ENCODE peak calls at places on chromosomes 13 and 19, in six cellular contexts. One of them, this sample, is unnamed.

GRCh38 chr13:26011996-26012688 is 39.7 kb downstream of the SHISA2 start:
- DNase-seq in aorta: no peak
- DNase-seq in upper lobe of right lung: peak; percentile 74
- DNase-seq in neuronal stem cell: no peak
- DNase-seq in fibroblast of lung: no peak
- DNase-seq in brain microvascular endothelial cell: no peak
- DNase-seq in this sample: peak; percentile 69

GRCh38 chr19:6393982-6394412 is 1.0 kb upstream of the GTF2F1 start:
- DNase-seq in aorta: no peak
- DNase-seq in upper lobe of right lung: no peak
- DNase-seq in neuronal stem cell: no peak
- DNase-seq in fibroblast of lung: no peak
- DNase-seq in brain microvascular endothelial cell: no peak
- DNase-seq in this sample: peak; percentile 83

GRCh38 chr13:20528451-20528850 is 2.8 kb upstream of the CRYL1 start:
- DNase-seq in aorta: no peak
- DNase-seq in upper lobe of right lung: no peak
- DNase-seq in neuronal stem cell: no peak
- DNase-seq in fibroblast of lung: no peak
- DNase-seq in brain microvascular endothelial cell: no peak
- DNase-seq in this sample: no peak

GRCh38 chr19:873084-874019 is 13.9 kb downstream of the CFD start:
- DNase-seq in aorta: no peak
- DNase-seq in upper lobe of right lung: peak; percentile 81
- DNase-seq in neuronal stem cell: no peak
- DNase-seq in fibroblast of lung: peak; percentile 64
- DNase-seq in brain microvascular endothelial cell: no peak
- DNase-seq in this sample: peak; percentile 55

GRCh38 chr19:10288662-10289166 is 1.0 kb upstream of the ICAM5 start:
- DNase-seq in aorta: no peak
- DNase-seq in upper lobe of right lung: peak; percentile 79
- DNase-seq in neuronal stem cell: no peak
- DNase-seq in fibroblast of lung: no peak
- DNase-seq in brain microvascular endothelial cell: no peak
- DNase-seq in this sample: no peak

GRCh38 chr19:35044317-35045117 is 3.0 kb downstream of the HPN start:
- DNase-seq in aorta: peak; percentile 89
- DNase-seq in upper lobe of right lung: no peak
- DNase-seq in neuronal stem cell: peak; percentile 68
- DNase-seq in fibroblast of lung: peak; percentile 58
- DNase-seq in brain microvascular endothelial cell: no peak
- DNase-seq in this sample: peak; percentile 45

GRCh38 chr19:17950310-17951150 is 16.4 kb upstream of the KCNN1 start:
- DNase-seq in aorta: no peak
- DNase-seq in upper lobe of right lung: no peak
- DNase-seq in neuronal stem cell: no peak
- DNase-seq in fibroblast of lung: no peak
- DNase-seq in brain microvascular endothelial cell: no peak
- DNase-seq in this sample: no peak

GRCh38 chr13:24493356-24493755 is 19.2 kb downstream of the PARP4 start:
- DNase-seq in aorta: no peak
- DNase-seq in upper lobe of right lung: no peak
- DNase-seq in neuronal stem cell: no peak
- DNase-seq in fibroblast of lung: no peak
- DNase-seq in brain microvascular endothelial cell: no peak
- DNase-seq in this sample: no peak

GRCh38 chr19:15246198-15246481 is 13.9 kb upstream of the EPHX3 start:
- DNase-seq in aorta: no peak
- DNase-seq in upper lobe of right lung: no peak
- DNase-seq in neuronal stem cell: no peak
- DNase-seq in fibroblast of lung: no peak
- DNase-seq in brain microvascular endothelial cell: no peak
- DNase-seq in this sample: no peak
- H3K27ac ChIP-seq in aorta: peak overlapping the region; percentile 89
- H3K27ac ChIP-seq in upper lobe of right lung: no peak overlapping the region
- H3K27ac ChIP-seq in neuronal stem cell: no peak overlapping the region
- H3K27ac ChIP-seq in fibroblast of lung: no peak overlapping the region
- H3K27ac ChIP-seq in brain microvascular endothelial cell: no peak overlapping the region
- H3K27ac ChIP-seq in this sample: no peak overlapping the region

DNA sequence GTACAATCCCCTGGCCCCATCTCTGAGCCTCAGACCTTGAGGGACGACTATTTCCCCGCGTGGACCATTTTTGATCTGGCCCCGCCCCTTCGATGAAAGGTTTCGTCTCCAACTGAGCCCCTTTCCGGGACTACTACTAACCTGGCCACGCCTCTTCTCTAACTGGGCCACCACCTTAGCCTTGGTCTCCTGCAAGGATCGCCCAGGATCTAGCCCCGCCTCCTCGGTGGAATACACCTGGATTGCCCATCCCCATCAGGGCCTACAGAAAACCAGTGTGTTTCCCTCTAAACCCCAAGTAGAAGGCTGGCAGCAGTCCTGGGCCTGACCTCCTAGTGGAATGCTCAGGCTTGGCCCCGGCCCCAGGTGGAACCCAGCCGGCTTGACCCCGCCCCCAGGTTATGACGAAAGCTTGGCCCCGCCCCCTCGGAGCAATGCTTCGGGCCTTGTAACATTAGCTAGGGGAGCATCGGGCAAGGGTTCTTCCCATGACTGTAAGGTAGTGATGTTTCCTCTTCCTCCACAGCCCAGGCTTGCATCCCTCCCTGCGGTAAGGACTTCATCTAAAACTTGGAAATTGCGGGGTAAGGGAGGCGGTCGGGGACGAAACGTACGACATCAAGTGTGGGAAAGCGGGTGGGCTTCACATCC is 9.1 kb downstream of the SPACA6 start:
- DNase-seq in aorta: peak; percentile 94
- DNase-seq in upper lobe of right lung: peak; percentile 91
- DNase-seq in neuronal stem cell: no peak
- DNase-seq in fibroblast of lung: peak; percentile 36
- DNase-seq in brain microvascular endothelial cell: no peak
- DNase-seq in this sample: no peak
- H3K4me3 ChIP-seq in aorta: no peak overlapping the region
- H3K4me3 ChIP-seq in upper lobe of right lung: peak overlapping the region; percentile 84
- H3K4me3 ChIP-seq in neuronal stem cell: no peak overlapping the region
- H3K4me3 ChIP-seq in fibroblast of lung: no peak overlapping the region
- H3K4me3 ChIP-seq in brain microvascular endothelial cell: no peak overlapping the region
- H3K4me3 ChIP-seq in this sample: no peak overlapping the region

GRCh38 chr13:40275155-40275554 is 391.3 kb downstream of the FOXO1 start:
- DNase-seq in aorta: no peak
- DNase-seq in upper lobe of right lung: no peak
- DNase-seq in neuronal stem cell: no peak
- DNase-seq in fibroblast of lung: no peak
- DNase-seq in brain microvascular endothelial cell: no peak
- DNase-seq in this sample: no peak

GRCh38 chr13:40271511-40271910 is 394.9 kb downstream of the FOXO1 start:
- DNase-seq in aorta: no peak
- DNase-seq in upper lobe of right lung: no peak
- DNase-seq in neuronal stem cell: no peak
- DNase-seq in fibroblast of lung: no peak
- DNase-seq in brain microvascular endothelial cell: no peak
- DNase-seq in this sample: no peak

GRCh38 chr13:40273173-40274000 is 393.1 kb downstream of the FOXO1 start:
- DNase-seq in aorta: no peak
- DNase-seq in upper lobe of right lung: no peak
- DNase-seq in neuronal stem cell: no peak
- DNase-seq in fibroblast of lung: no peak
- DNase-seq in brain microvascular endothelial cell: no peak
- DNase-seq in this sample: no peak

GRCh38 chr13:40271931-40272775 is 394.3 kb downstream of the FOXO1 start:
- DNase-seq in aorta: peak; percentile 82
- DNase-seq in upper lobe of right lung: no peak
- DNase-seq in neuronal stem cell: no peak
- DNase-seq in fibroblast of lung: peak; percentile 74
- DNase-seq in brain microvascular endothelial cell: peak; percentile 73
- DNase-seq in this sample: no peak

DNA sequence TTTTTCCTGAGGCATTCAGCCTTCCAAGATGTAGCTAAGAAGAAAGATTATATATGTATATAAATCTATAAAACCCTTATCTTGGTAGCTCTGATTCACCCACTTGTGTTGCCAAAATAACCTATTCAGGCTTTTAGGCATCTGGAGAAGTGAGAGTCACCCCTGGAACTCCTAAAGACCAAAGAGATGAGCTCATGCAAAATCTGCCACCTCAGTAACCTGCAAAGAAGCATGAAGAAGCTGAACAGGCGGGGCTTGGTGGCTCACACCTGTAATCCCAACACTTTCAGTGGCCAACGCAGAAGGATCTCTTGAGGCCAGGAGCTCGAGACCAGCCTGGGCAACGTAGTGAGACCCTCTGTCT is 393.7 kb downstream of the FOXO1 start:
- DNase-seq in aorta: no peak
- DNase-seq in upper lobe of right lung: no peak
- DNase-seq in neuronal stem cell: no peak
- DNase-seq in fibroblast of lung: peak; percentile 43
- DNase-seq in brain microvascular endothelial cell: peak; percentile 53
- DNase-seq in this sample: no peak
- H3K27ac ChIP-seq in aorta: peak overlapping the region; percentile 46
- H3K27ac ChIP-seq in upper lobe of right lung: peak overlapping the region; percentile 37
- H3K27ac ChIP-seq in neuronal stem cell: no peak overlapping the region
- H3K27ac ChIP-seq in fibroblast of lung: no peak overlapping the region
- H3K27ac ChIP-seq in brain microvascular endothelial cell: peak overlapping the region; percentile 47
- H3K27ac ChIP-seq in this sample: no peak overlapping the region

DNA sequence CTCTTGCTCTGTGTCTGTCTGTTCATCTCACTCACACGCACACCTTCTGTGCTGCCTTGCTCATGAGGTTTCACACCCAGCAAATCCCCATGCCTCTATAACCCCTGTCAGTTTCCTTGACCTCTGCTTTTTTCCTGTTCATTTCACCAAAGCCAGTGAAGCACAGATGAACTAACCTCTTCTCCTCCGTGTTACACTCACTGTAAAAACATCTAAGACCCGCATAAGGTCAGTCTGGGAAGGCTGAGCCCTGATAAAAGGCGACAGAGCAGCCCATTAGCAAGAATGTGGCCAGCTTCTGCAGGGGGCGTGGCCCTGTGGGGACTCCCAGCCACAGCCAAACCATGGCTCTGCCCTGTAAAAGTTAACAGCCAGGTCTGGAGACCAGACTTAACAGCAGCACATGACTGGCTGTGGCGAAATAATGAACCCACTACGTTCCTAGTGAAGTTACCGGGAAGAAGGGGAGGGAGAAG is 42.8 kb upstream of the NPAS1 start:
- DNase-seq in aorta: no peak
- DNase-seq in upper lobe of right lung: no peak
- DNase-seq in neuronal stem cell: peak; percentile 30
- DNase-seq in fibroblast of lung: peak; percentile 49
- DNase-seq in brain microvascular endothelial cell: peak; percentile 81
- DNase-seq in this sample: no peak
- H3K4me3 ChIP-seq in aorta: no peak overlapping the region
- H3K4me3 ChIP-seq in upper lobe of right lung: no peak overlapping the region
- H3K4me3 ChIP-seq in neuronal stem cell: no peak overlapping the region
- H3K4me3 ChIP-seq in fibroblast of lung: no peak overlapping the region
- H3K4me3 ChIP-seq in brain microvascular endothelial cell: no peak overlapping the region
- H3K4me3 ChIP-seq in this sample: no peak overlapping the region

GRCh38 chr13:112764028-112764427 is 74.2 kb downstream of the ATP11A start:
- DNase-seq in aorta: peak; percentile 53
- DNase-seq in upper lobe of right lung: no peak
- DNase-seq in neuronal stem cell: no peak
- DNase-seq in fibroblast of lung: no peak
- DNase-seq in brain microvascular endothelial cell: no peak
- DNase-seq in this sample: no peak

GRCh38 chr13:112760931-112761330 is 71.1 kb downstream of the ATP11A start:
- DNase-seq in aorta: no peak
- DNase-seq in upper lobe of right lung: peak; percentile 57
- DNase-seq in neuronal stem cell: no peak
- DNase-seq in fibroblast of lung: no peak
- DNase-seq in brain microvascular endothelial cell: no peak
- DNase-seq in this sample: no peak

GRCh38 chr13:112762690-112763080 is 72.8 kb downstream of the ATP11A start:
- DNase-seq in aorta: no peak
- DNase-seq in upper lobe of right lung: peak; percentile 63
- DNase-seq in neuronal stem cell: no peak
- DNase-seq in fibroblast of lung: no peak
- DNase-seq in brain microvascular endothelial cell: no peak
- DNase-seq in this sample: no peak

GRCh38 chr13:112760440-112760839 is 70.6 kb downstream of the ATP11A start:
- DNase-seq in aorta: no peak
- DNase-seq in upper lobe of right lung: no peak
- DNase-seq in neuronal stem cell: no peak
- DNase-seq in fibroblast of lung: peak; percentile 78
- DNase-seq in brain microvascular endothelial cell: no peak
- DNase-seq in this sample: no peak

GRCh38 chr13:112761701-112762689 is 72.2 kb downstream of the ATP11A start:
- DNase-seq in aorta: no peak
- DNase-seq in upper lobe of right lung: peak; percentile 83
- DNase-seq in neuronal stem cell: no peak
- DNase-seq in fibroblast of lung: peak; percentile 34
- DNase-seq in brain microvascular endothelial cell: no peak
- DNase-seq in this sample: no peak
- H3K27ac ChIP-seq in aorta: no peak overlapping the region
- H3K27ac ChIP-seq in upper lobe of right lung: peak overlapping the region; percentile 26
- H3K27ac ChIP-seq in neuronal stem cell: peak overlapping the region; percentile 40
- H3K27ac ChIP-seq in fibroblast of lung: peak overlapping the region; percentile 23
- H3K27ac ChIP-seq in brain microvascular endothelial cell: no peak overlapping the region
- H3K27ac ChIP-seq in this sample: no peak overlapping the region